ENCODE peak calls at places on chromosomes 5 and 9, in five cellular contexts. Y, I, M, R and P are unnamed samples.

GRCh38 chr9:127728808-127729207 is 6.3 kb downstream of the TOR2A start:
- DNase-seq in Y (no peak), I (no peak), M (no peak), R (no peak), P (no peak)

GRCh38 chr9:34123682-34124081 is 2.8 kb downstream of the DCAF12 start:
- DNase-seq in Y (peak), I (no peak), M (peak), R (peak), P (no peak)

GRCh38 chr9:4167040-4167671 is 132.7 kb downstream of the GLIS3 start:
- DNase-seq in Y (no peak), I (no peak), M (no peak), R (no peak), P (no peak)

GRCh38 chr9:117121331-117121730 is 293.5 kb downstream of the ASTN2 start:
- DNase-seq in Y (no peak), I (no peak), M (no peak), R (peak), P (no peak)

GRCh38 chr9:119435066-119435465 is 65.8 kb upstream of the BRINP1 start:
- DNase-seq in Y (no peak), I (no peak), M (no peak), R (no peak), P (no peak)

GRCh38 chr5:77167695-77168111 is 42.8 kb upstream of the PDE8B start:
- DNase-seq in Y (no peak), I (no peak), M (no peak), R (no peak), P (no peak)

GRCh38 chr5:78550891-78551290 is 97.7 kb downstream of the LHFPL2 start:
- DNase-seq in Y (no peak), I (no peak), M (no peak), R (no peak), P (no peak)

GRCh38 chr9:18710089-18710488 is 236.1 kb downstream of the ADAMTSL1 start:
- DNase-seq in Y (no peak), I (no peak), M (no peak), R (no peak), P (no peak)

GRCh38 chr5:38347896-38348295 is 89.5 kb downstream of the EGFLAM start:
- DNase-seq in Y (no peak), I (no peak), M (no peak), R (no peak), P (no peak)

GRCh38 chr9:109504689-109505088 is 6.6 kb upstream of the PTPN3 start:
- DNase-seq in Y (no peak), I (no peak), M (no peak), R (no peak), P (no peak)

GRCh38 chr5:119470851-119471451 is 18.7 kb downstream of the HSD17B4 start:
- DNase-seq in Y (no peak), I (no peak), M (no peak), R (no peak), P (no peak)

GRCh38 chr5:95760291-95761191 is 29.4 kb downstream of the RHOBTB3 start:
- DNase-seq in Y (peak), I (no peak), M (no peak), R (no peak), P (no peak)

GRCh38 chr9:111610851-111611250 is 11.4 kb upstream of the PTGR1 start:
- DNase-seq in Y (no peak), I (no peak), M (no peak), R (no peak), P (no peak)

GRCh38 chr9:23551171-23551795 is 274.8 kb downstream of the ELAVL2 start:
- DNase-seq in Y (no peak), I (no peak), M (no peak), R (no peak), P (no peak)

GRCh38 chr5:15492545-15492944 is 7.4 kb upstream of the FBXL7 start:
- DNase-seq in Y (no peak), I (no peak), M (no peak), R (no peak), P (no peak)

GRCh38 chr5:165333623-165334022 is 1828.2 kb downstream of the MAT2B start:
- DNase-seq in Y (no peak), I (no peak), M (no peak), R (no peak), P (no peak)

GRCh38 chr9:136364942-136365774 is 1.6 kb upstream of the DNLZ start:
- DNase-seq in Y (no peak), I (no peak), M (no peak), R (no peak), P (no peak)

GRCh38 chr9:134968011-134968822 is 50.5 kb upstream of the FCN1 start:
- DNase-seq in Y (no peak), I (no peak), M (peak), R (no peak), P (no peak)

GRCh38 chr5:95816803-95817202 is 5.7 kb downstream of the GLRX start:
- DNase-seq in Y (no peak), I (no peak), M (no peak), R (no peak), P (no peak)

GRCh38 chr9:109520475-109521132 is 22.5 kb upstream of the PTPN3 start:
- DNase-seq in Y (peak), I (peak), M (no peak), R (peak), P (no peak)

GRCh38 chr5:56851258-56851941 is 36.1 kb downstream of the MAP3K1 start:
- DNase-seq in Y (no peak), I (no peak), M (no peak), R (no peak), P (no peak)

GRCh38 chr5:123094919-123095693 is 6.1 kb downstream of the PRDM6 start:
- DNase-seq in Y (no peak), I (peak), M (peak), R (no peak), P (peak)

GRCh38 chr9:131333771-131334567 is 44.4 kb downstream of the PLPP7 start:
- DNase-seq in Y (no peak), I (no peak), M (peak), R (no peak), P (no peak)

GRCh38 chr9:131334568-131335105 is 45.1 kb downstream of the PLPP7 start:
- DNase-seq in Y (no peak), I (no peak), M (peak), R (no peak), P (no peak)

GRCh38 chr9:131324736-131325679 is 35.5 kb downstream of the PLPP7 start:
- DNase-seq in Y (no peak), I (no peak), M (peak), R (no peak), P (peak)

GRCh38 chr9:131335356-131335755 is 45.8 kb downstream of the PLPP7 start:
- DNase-seq in Y (no peak), I (no peak), M (peak), R (no peak), P (no peak)

DNA sequence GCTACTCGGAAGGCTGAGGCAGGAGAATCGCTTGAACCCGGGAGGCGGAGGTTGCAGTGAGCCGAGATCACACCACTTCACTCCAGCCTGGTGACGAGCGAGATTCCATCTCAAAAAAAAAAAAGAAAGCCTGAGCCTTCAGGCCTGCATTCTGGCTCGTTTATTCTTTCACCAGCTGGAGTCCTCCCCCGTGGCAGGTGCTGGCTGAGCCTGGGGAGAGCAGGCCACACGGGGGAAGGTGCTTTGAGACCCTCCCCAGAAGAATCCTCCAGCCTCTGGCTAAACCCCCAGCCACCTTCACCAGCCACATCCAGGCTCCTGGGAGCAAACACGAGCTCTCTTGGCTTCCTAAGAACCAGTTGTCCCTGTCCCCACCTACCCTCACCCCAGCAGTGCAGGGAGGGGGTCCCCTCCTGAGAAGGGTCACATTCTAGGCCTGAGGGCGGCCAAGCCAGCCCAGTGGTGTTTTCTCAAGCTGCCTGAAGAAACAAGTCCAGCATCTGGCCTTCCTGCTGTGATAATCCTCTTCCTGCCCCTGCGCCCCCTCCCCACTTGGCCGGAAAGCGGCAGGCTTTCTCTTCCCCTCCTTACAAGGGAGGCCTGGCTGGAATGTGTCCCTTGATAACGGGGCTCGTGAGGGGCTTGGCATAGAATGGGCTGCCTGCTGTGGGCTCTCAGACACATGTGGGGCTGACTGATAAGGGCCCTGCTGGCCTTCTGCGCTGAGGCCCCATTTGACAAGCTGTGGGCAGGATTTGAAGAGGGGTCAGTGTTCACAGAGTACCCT is 41.5 kb downstream of the PLPP7 start:
- DNase-seq in Y (no peak), I (peak), M (peak), R (no peak), P (no peak)
- TF ChIP-seq CTCF in Y (no peak), I (no peak), M (no peak), R (no peak), P (no peak)

GRCh38 chr9:129823934-129824601 is at the start of gene TOR1A:
- DNase-seq in Y (peak), I (peak), M (peak), R (peak), P (peak)
- TF ChIP-seq POLR2AphosphoS5 in Y (peak), I (peak), M (no peak), R (peak), P (peak)

DNA sequence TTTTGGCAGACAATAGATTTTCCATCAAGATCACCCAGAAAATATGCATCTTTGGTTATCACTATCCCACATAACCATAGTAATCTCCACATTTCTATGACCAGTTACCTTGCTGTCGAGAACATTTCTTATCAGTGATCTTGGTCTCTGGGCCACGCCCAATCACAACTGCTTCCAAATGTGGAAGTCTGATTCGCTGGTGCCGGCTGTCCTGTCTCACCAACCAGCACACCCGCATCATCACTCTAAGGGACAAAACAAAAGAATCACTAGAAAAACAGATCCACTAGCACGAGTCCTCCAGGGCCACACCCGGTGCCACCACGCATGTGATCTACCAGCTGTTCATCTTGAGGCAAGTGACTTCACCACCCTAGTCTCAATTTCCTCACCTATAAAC is 11.8 kb downstream of the APTX start:
- DNase-seq in Y (no peak), I (no peak), M (no peak), R (no peak), P (no peak)
- TF ChIP-seq CTCF in Y (no peak), I (no peak), M (no peak), R (no peak), P (no peak)

DNA sequence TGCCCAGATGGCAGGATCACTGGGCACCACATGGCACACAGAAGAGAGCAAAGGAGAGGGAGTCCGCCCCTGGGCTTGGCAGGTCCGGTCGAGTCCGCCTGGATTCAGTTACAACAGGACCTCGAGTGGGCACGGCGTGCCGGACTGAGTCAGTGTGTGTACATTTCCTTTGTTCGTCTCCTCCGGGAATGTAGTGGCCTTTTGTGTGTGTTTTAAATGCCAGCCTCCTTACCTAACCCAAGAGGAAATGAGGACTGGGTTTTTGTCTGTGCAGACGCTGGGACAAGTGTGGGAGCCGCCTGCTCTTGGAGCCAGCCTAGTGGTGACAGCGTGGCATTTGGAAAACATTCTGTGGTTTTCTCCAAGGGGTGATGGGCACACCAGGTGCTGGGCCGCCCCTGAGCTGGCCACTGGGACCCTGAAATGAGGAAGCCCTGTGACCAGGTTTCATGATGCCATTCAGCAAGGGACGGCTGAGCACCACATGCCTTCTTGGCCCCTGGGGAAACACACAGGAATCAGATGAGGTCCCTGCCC is 9.6 kb downstream of the NEK6 start:
- DNase-seq in Y (no peak), I (no peak), M (no peak), R (peak), P (peak)
- TF ChIP-seq POLR2AphosphoS5 in Y (peak), I (no peak), M (no peak), R (peak), P (peak)